ENCODE peak calls at places on chromosomes 12 and 14, in four cellular contexts. K, H, I and B are unnamed samples.

GRCh38 chr14:44107156-44107555 is 399.9 kb downstream of the FSCB start:
- DNase-seq in I (no peak), K (no peak), H (no peak), B (no peak)

GRCh38 chr12:22377731-22378496 is 43.4 kb upstream of the ST8SIA1 start:
- DNase-seq in I (no peak), K (no peak), H (no peak), B (no peak)

GRCh38 chr12:107731376-107731775 is 29.6 kb downstream of the PRDM4 start:
- DNase-seq in K (peak; percentile 12), H (no peak), I (peak; percentile 2), B (no peak)

GRCh38 chr12:38113991-38114390 is 202.6 kb upstream of the ALG10B start:
- DNase-seq in H (no peak), I (no peak), K (no peak), B (no peak)

GRCh38 chr14:75515631-75515999 is 6.7 kb upstream of the BATF start:
- DNase-seq in H (no peak), I (no peak), K (peak; percentile 29), B (no peak)

GRCh38 chr14:95340201-95340697 is 20.5 kb upstream of the CLMN start:
- DNase-seq in H (no peak), I (no peak), K (no peak), B (no peak)

GRCh38 chr12:12819752-12820311 is 6.7 kb downstream of the DDX47 start:
- DNase-seq in I (no peak), H (no peak), K (no peak), B (no peak)

GRCh38 chr14:65860956-65861631 is 448.6 kb downstream of the FUT8 start:
- DNase-seq in K (no peak), H (no peak), I (no peak), B (no peak)

GRCh38 chr14:57865066-57865449 is 834 bp downstream of the SLC35F4 start:
- DNase-seq in K (no peak), H (no peak), I (no peak), B (no peak)

GRCh38 chr12:128365831-128366231 is 98.9 kb downstream of the TMEM132C start:
- DNase-seq in H (no peak), I (no peak), K (no peak), B (no peak)

DNA sequence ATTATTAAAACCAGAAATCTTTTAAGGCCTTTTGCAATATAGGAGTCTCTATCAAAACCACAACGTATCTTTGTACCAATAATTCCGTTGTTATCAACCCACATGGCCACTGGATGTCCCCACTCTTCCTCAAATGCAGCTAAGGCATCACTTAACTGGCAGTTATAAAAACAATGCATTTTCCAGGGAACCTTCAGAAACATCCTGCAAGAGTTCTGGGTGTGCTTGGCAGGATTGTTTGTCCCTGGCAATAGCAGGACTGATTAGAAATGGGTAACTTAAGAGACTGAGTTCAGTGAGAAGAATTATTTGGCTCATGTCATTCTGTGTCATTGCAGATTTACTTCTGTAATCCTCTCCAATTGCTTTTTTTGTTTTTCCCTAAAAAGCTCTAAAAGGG is 112.0 kb downstream of the SLC15A5 start:
- DNase-seq in K (peak; percentile 72), H (no peak), I (peak; percentile 83), B (no peak)
- TF ChIP-seq CTCF in K (peak; percentile 91), H (peak; percentile 42), I (peak; percentile 90), B (peak; percentile 41)

GRCh38 chr14:52837451-52837850 is 46.0 kb upstream of the GNPNAT1 start:
- DNase-seq in K (no peak), I (no peak), H (no peak), B (no peak)
- H3K4me3 ChIP-seq in K (no peak overlapping the region), I (no peak overlapping the region), H (no peak overlapping the region), B (no peak overlapping the region)

DNA sequence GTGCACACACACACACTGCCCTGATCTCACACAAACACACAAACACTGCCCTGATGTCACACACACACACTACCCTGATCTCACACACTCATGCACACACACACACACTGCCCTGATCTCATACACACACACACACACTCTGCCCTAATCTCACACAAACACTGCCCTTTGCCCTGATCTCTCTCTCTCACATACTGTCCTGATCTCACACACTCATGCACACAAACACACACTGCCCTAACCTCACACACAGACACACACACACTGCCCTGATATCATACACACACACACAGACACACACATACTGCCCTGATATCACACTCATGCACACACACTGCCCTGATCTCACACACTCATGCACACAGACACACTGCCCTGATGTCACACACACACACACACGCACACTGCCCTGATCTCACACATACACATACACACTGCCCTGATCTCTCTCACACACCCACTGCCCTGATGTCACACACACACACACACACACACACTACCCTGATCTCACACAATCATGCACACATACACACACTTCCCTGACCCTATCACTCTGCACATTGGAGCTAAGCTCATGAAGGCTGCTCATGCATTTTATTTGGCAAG is 97.6 kb upstream of the DIO3 start:
- DNase-seq in K (no peak), I (no peak), H (no peak), B (no peak)
- H3K4me1 ChIP-seq in K (peaks cover 7% of the 10 kb centered on the region), I (no peaks in the 10 kb centered on the region), H (peaks cover 7% of the 10 kb centered on the region), B (peaks cover 9% of the 10 kb centered on the region)

GRCh38 chr12:69290545-69291277 is 51.3 kb downstream of the CPSF6 start:
- DNase-seq in I (peak; percentile 97), H (peak; percentile 57), K (peak; percentile 87), B (peak; percentile 79)
- TF ChIP-seq CTCF in I (peak; percentile 100), H (peak; percentile 72), K (peak; percentile 99), B (peak; percentile 83)